ENCODE peak calls at places on chromosomes 12 and 14, in four cellular contexts. W is effector memory CD4-positive, alpha-beta T cell; D is WERI-Rb-1; P is K562. R is an unnamed sample.
A peak's percentile ranks its signal among the peaks of the same experiment; 100 is the strongest.

GRCh38 chr12:20646239-20646827 is 48.8 kb upstream of the SLCO1C1 start:
- DNase-seq in W (no peak), D (no peak), P (no peak), R (no peak)

GRCh38 chr12:71438670-71439361 is 782 bp upstream of the LGR5 start:
- DNase-seq in W (no peak), D (peak; percentile 18), P (no peak), R (peak; percentile 30)

GRCh38 chr14:68510201-68510600 is 282.7 kb downstream of the ZFP36L1 start:
- DNase-seq in W (no peak), D (no peak), P (no peak), R (no peak)

GRCh38 chr14:22838631-22839041 is 2.3 kb downstream of the MMP14 start:
- DNase-seq in W (no peak), D (no peak), P (no peak), R (peak; percentile 65)

GRCh38 chr14:68312884-68313725 is 479.8 kb downstream of the ZFP36L1 start:
- DNase-seq in W (no peak), D (no peak), P (no peak), R (no peak)

GRCh38 chr14:66650491-66650911 is 142.6 kb downstream of the GPHN start:
- DNase-seq in W (no peak), D (no peak), P (no peak), R (no peak)

GRCh38 chr12:54041097-54041690 is 8.3 kb downstream of the HOXC5 start:
- DNase-seq in W (no peak), D (no peak), P (no peak), R (no peak)

GRCh38 chr12:90543393-90543792 is 411.6 kb downstream of the CCER1 start:
- DNase-seq in W (no peak), D (no peak), P (no peak), R (no peak)

GRCh38 chr14:34843011-34843554 is 32.1 kb downstream of the BAZ1A start:
- DNase-seq in W (no peak), D (no peak), P (peak; percentile 9), R (peak; percentile 11)

GRCh38 chr12:2501464-2502181 is 293.1 kb upstream of the FKBP4 start:
- DNase-seq in W (no peak), D (no peak), P (no peak), R (no peak)

GRCh38 chr12:102917026-102917787 is at the start of gene PAH:
- DNase-seq in W (no peak), D (peak; percentile 8), P (peak; percentile 17), R (peak; percentile 82)

GRCh38 chr14:99189201-99189801 is 82.7 kb downstream of the BCL11B start:
- DNase-seq in W (peak; percentile 19), D (no peak), P (no peak), R (no peak)

GRCh38 chr14:104293851-104294627 is 155.7 kb downstream of the KIF26A start:
- DNase-seq in W (no peak), D (peak; percentile 26), P (no peak), R (peak; percentile 79)

GRCh38 chr12:104671407-104672095 is 214.8 kb downstream of the CHST11 start:
- DNase-seq in W (peak; percentile 71), D (no peak), P (peak; percentile 35), R (no peak)
- H3K4me3 ChIP-seq in W (no peak overlapping the region), D (no peak overlapping the region), P (no peak overlapping the region), R (no peak overlapping the region)

GRCh38 chr12:51362747-51363342 is 16.4 kb upstream of the CELA1 start:
- DNase-seq in W (no peak), D (no peak), P (no peak), R (no peak)
- H3K27me3 ChIP-seq in W (no peaks in the 10 kb centered on the region), D (no peaks in the 10 kb centered on the region), P (no peaks in the 10 kb centered on the region), R (no peaks in the 10 kb centered on the region)

DNA sequence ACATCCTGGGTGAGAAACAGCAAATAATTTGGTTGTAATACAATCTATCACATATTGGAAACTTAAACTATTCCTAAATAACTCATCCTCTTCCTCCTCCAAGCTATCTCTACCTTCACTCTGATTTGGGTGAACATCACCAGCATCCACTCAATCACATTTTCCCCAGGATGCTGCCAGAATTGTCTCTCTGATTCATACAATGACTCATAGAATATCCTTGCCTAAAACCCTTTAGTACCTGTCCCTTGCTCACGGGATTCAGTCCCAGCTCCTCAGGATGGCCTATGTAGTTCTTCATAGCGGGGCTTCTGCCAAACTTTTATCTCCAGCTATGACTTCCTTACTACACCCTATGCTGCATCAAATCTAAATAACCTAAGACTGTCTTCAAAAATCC is 146.9 kb downstream of the EMP1 start:
- DNase-seq in W (no peak), D (no peak), P (no peak), R (no peak)
- H3K36me3 ChIP-seq in W (no peaks in the 10 kb centered on the region), D (no peaks in the 10 kb centered on the region), P (no peaks in the 10 kb centered on the region), R (no peaks in the 10 kb centered on the region)

DNA sequence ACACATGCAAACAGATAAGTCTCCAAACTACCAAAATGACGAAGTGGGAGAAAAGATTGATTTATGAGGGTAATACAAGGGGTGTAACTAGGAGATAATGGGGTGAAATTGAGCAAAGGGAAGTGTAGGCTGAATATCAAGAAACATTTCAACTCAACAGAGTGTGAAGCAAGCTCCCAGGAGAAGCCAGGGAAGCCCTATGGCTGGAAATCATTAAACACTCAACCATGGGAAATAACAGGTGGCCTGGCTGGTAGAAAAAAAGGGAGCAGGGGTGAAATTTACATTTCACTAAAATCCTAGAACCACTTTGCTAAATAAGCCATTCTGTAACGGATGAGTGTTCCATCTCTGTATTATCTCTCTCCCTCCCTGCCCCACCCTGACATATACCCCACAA is 40.9 kb downstream of the GRIN2B start:
- DNase-seq in W (no peak), D (no peak), P (no peak), R (no peak)
- H3K4me3 ChIP-seq in W (no peak overlapping the region), D (no peak overlapping the region), P (no peak overlapping the region), R (no peak overlapping the region)

DNA sequence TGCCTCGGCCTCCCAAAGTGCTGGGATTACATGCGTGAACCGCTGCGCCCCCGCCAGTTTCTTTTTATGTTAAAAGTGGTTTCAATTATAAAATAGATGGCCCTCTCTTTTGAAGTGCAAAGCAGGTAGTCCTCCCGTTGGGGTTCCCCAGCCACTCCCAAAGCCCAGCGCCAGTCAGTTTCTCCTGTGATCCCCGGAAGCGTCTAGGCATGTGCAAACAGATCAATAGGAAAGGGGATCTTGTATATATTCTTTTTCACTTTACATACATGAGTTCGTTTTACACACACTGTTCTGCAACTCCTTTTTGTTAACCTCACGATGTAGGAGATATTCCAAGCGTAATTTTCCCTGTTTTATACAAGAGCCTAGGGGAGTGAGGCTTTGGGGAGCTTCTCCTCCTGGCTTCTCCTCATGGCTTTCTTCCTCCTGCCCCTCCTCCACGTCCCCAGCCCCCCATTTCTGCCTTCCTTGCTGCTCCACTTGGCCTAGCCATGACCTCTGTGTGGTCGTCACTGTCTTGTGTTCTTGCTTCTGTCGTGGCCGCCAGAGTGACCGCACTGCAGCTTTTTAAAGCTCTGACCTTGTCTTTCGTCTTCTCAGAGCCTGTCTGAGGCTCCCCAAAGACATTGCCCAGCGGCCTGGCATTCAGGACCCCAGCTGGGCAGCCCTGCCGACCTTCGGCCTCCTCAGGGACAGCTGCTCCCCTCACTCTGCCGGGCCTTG is 16.1 kb upstream of the DLK1 start:
- DNase-seq in W (no peak), D (no peak), P (no peak), R (no peak)
- H3K27me3 ChIP-seq in W (no peaks in the 10 kb centered on the region), D (no peaks in the 10 kb centered on the region), P (no peaks in the 10 kb centered on the region), R (peaks cover 6% of the 10 kb centered on the region)

R was measured in H7.